ENCODE peak calls at places on chromosomes 12 and 14, in four cellular contexts. I is neuronal stem cell, R is tibial nerve, U is cardiac fibroblast. X is an unnamed sample.

GRCh38 chr14:90450151-90450550 is 53.3 kb downstream of the CALM1 start:
- DNase-seq in I (no peak), R (no peak), U (no peak), X (no peak)

GRCh38 chr14:90381999-90382451 is 14.8 kb upstream of the CALM1 start:
- DNase-seq in I (no peak), R (peak; percentile 46), U (no peak), X (peak; percentile 43)

GRCh38 chr14:92785601-92786426 is 8.3 kb upstream of the GOLGA5 start:
- DNase-seq in I (no peak), R (no peak), U (peak; percentile 89), X (peak; percentile 53)

GRCh38 chr12:10861366-10861765 is 12.1 kb upstream of the PRR4 start:
- DNase-seq in I (no peak), R (no peak), U (peak; percentile 31), X (peak; percentile 6)

GRCh38 chr12:67161322-67161918 is 107.7 kb upstream of the CAND1 start:
- DNase-seq in I (no peak), R (peak; percentile 36), U (peak; percentile 55), X (peak; percentile 68)

GRCh38 chr12:8493084-8493483 is 20.2 kb upstream of the CLEC4D start:
- DNase-seq in I (no peak), R (peak; percentile 23), U (no peak), X (no peak)

GRCh38 chr14:104976198-104977007 is 1.8 kb downstream of the AHNAK2 start:
- DNase-seq in I (peak; percentile 67), R (peak; percentile 73), U (peak; percentile 86), X (peak; percentile 88)

GRCh38 chr12:116955382-116956021 is 44.8 kb downstream of the FBXW8 start:
- DNase-seq in I (no peak), R (peak; percentile 15), U (peak; percentile 43), X (peak; percentile 86)

GRCh38 chr12:63919758-63920157 is 75.3 kb downstream of the SRGAP1 start:
- DNase-seq in I (no peak), R (no peak), U (peak; percentile 47), X (peak; percentile 31)

GRCh38 chr12:49537231-49537708 is 1.6 kb upstream of the KCNH3 start:
- DNase-seq in I (no peak), R (no peak), U (no peak), X (no peak)

GRCh38 chr14:73227812-73228781 is 9.2 kb upstream of the PAPLN start:
- DNase-seq in I (no peak), R (peak; percentile 47), U (peak; percentile 96), X (peak; percentile 97)

GRCh38 chr14:64806202-64806861 is 73.4 kb downstream of the SPTB start:
- DNase-seq in I (no peak), R (no peak), U (peak; percentile 77), X (peak; percentile 99)

GRCh38 chr14:100783630-100784321 is 42.1 kb upstream of the MEG3 start:
- DNase-seq in I (peak; percentile 75), R (no peak), U (no peak), X (no peak)

GRCh38 chr14:100677925-100678765 is 48.5 kb upstream of the DLK1 start:
- DNase-seq in I (no peak), R (peak; percentile 42), U (no peak), X (no peak)

GRCh38 chr12:58372298-58372697 is 430.9 kb downstream of the ATP23 start:
- DNase-seq in I (no peak), R (no peak), U (no peak), X (no peak)

GRCh38 chr12:25365340-25365730 is 114.6 kb upstream of the KRAS start:
- DNase-seq in I (no peak), R (no peak), U (no peak), X (no peak)

GRCh38 chr12:5511644-5512584 is 80.0 kb downstream of the NTF3 start:
- DNase-seq in I (no peak), R (no peak), U (no peak), X (peak; percentile 6)

GRCh38 chr14:89255012-89255411 is 162.0 kb downstream of the FOXN3 start:
- DNase-seq in I (no peak), R (no peak), U (no peak), X (no peak)

GRCh38 chr14:80428171-80428570 is 216.9 kb upstream of the DIO2 start:
- DNase-seq in I (no peak), R (no peak), U (peak; percentile 36), X (no peak)

GRCh38 chr12:6961695-6962284 is 8.7 kb downstream of the PHB2 start:
- DNase-seq in I (peak; percentile 72), R (no peak), U (peak; percentile 80), X (peak; percentile 61)

GRCh38 chr12:124478985-124479645 is 88.3 kb downstream of the NCOR2 start:
- DNase-seq in I (no peak), R (no peak), U (no peak), X (no peak)

GRCh38 chr12:9668141-9669018 is 1.1 kb upstream of the CLEC2D start:
- DNase-seq in I (no peak), R (no peak), U (no peak), X (no peak)

GRCh38 chr12:109154485-109155438 is 38.4 kb downstream of the ACACB start:
- DNase-seq in I (peak; percentile 77), R (peak; percentile 76), U (peak; percentile 68), X (peak; percentile 94)

GRCh38 chr14:63027719-63028118 is 17.5 kb downstream of the KCNH5 start:
- DNase-seq in I (no peak), R (no peak), U (no peak), X (no peak)

GRCh38 chr14:49640540-49641417 is 5.7 kb upstream of the DNAAF2 start:
- DNase-seq in I (no peak), R (no peak), U (no peak), X (no peak)

GRCh38 chr12:51977320-51977753 is 25.8 kb downstream of the ACVR1B start:
- DNase-seq in I (no peak), R (no peak), U (peak; percentile 56), X (no peak)

GRCh38 chr14:98069712-98070133 is 1202.3 kb downstream of the BCL11B start:
- DNase-seq in I (peak; percentile 33), R (no peak), U (peak; percentile 0), X (peak; percentile 69)

GRCh38 chr12:2557589-2557988 is 237.2 kb upstream of the FKBP4 start:
- DNase-seq in I (no peak), R (no peak), U (no peak), X (no peak)

GRCh38 chr14:105527381-105528196 is 1.2 kb downstream of the TMEM121 start:
- DNase-seq in I (no peak), R (no peak), U (no peak), X (no peak)

GRCh38 chr14:40394634-40395340 is 962.6 kb upstream of the FBXO33 start:
- DNase-seq in I (no peak), R (no peak), U (no peak), X (peak; percentile 60)

GRCh38 chr12:21938879-21939278 is 2.3 kb downstream of the ABCC9 start:
- DNase-seq in I (no peak), R (no peak), U (peak; percentile 48), X (no peak)

GRCh38 chr14:69040343-69040742 is 61.2 kb upstream of the ACTN1 start:
- DNase-seq in I (no peak), R (no peak), U (no peak), X (no peak)

GRCh38 chr14:57549765-57550420 is 56.2 kb upstream of the CCDC198 start:
- DNase-seq in I (no peak), R (no peak), U (no peak), X (no peak)

GRCh38 chr12:106254724-106255123 is 6.9 kb upstream of the CKAP4 start:
- DNase-seq in I (peak; percentile 23), R (no peak), U (no peak), X (no peak)

GRCh38 chr14:49621114-49621881 is 699 bp downstream of the MGAT2 start:
- DNase-seq in I (no peak), R (peak; percentile 37), U (peak; percentile 73), X (peak; percentile 43)

GRCh38 chr12:121748571-121749265 is 36.2 kb downstream of the TMEM120B start:
- DNase-seq in I (no peak), R (no peak), U (peak; percentile 86), X (peak; percentile 37)

GRCh38 chr14:55697358-55697985 is 117.5 kb downstream of the KTN1 start:
- DNase-seq in I (no peak), R (no peak), U (no peak), X (no peak)

GRCh38 chr14:77032854-77033621 is 4.5 kb upstream of the IRF2BPL start:
- DNase-seq in I (peak; percentile 75), R (peak; percentile 90), U (peak; percentile 99), X (peak; percentile 100)

GRCh38 chr14:77028384-77029246 is at the start of gene IRF2BPL:
- DNase-seq in I (peak; percentile 94), R (peak; percentile 99), U (peak; percentile 98), X (peak; percentile 97)

GRCh38 chr14:77033622-77034521 is 5.4 kb upstream of the IRF2BPL start:
- DNase-seq in I (peak; percentile 69), R (peak; percentile 67), U (peak; percentile 93), X (peak; percentile 99)

GRCh38 chr14:77032483-77032853 is 4.0 kb upstream of the IRF2BPL start:
- DNase-seq in I (no peak), R (no peak), U (no peak), X (no peak)

DNA sequence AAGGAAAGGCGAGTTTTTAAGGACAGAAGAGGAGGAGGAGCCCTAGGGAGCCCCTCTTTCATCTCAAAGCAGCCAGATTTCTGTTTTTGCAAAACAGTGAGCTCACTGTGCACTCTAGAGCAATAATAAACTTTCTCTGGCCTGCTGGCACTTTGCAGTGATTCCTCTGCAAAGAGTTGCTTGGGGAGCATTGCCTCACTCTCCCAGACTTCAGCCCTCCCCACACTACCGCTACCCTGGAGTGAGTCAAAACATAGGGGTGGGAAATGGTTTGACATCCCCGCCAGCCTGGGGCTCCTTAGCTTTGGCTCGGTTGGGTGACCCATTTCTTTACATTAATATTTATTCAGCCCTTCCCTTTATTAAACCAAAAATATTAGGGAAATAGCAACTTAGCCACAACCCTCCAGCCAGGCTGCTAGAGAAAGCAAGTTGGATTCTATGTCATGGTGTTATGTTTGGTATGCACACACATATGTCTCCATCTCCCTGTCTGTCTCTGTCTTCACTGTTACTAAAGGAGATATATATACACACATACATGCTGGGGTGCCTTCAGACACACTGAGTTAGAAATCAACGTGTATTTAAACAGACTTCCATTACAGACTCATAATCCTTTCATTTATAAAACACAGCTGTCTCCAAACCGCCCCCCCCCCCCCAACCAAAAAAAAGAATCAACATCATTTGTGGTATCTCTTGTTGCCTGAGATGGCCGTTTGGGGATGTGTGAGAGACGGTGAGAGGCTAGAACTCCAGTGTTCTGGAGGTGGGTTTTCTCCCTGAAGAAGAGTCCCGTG is 3.4 kb upstream of the IRF2BPL start:
- DNase-seq in I (no peak), R (no peak), U (peak; percentile 82), X (peak; percentile 67)
- H3K4me3 ChIP-seq in I (no peak overlapping the region), R (no peak overlapping the region), U (no peak overlapping the region), X (peak overlapping the region; percentile 67)

GRCh38 chr12:38291160-38291559 is 25.4 kb upstream of the ALG10B start:
- DNase-seq in I (no peak), R (no peak), U (no peak), X (no peak)
- H3K4me3 ChIP-seq in I (no peak overlapping the region), R (no peak overlapping the region), U (no peak overlapping the region), X (no peak overlapping the region)

GRCh38 chr12:79687711-79688270 is 3.0 kb downstream of the PAWR start:
- DNase-seq in I (peak; percentile 23), R (no peak), U (peak; percentile 44), X (no peak)
- H3K4me3 ChIP-seq in I (peak overlapping the region; percentile 88), R (peak overlapping the region; percentile 97), U (peak overlapping the region; percentile 75), X (peak overlapping the region; percentile 87)

DNA sequence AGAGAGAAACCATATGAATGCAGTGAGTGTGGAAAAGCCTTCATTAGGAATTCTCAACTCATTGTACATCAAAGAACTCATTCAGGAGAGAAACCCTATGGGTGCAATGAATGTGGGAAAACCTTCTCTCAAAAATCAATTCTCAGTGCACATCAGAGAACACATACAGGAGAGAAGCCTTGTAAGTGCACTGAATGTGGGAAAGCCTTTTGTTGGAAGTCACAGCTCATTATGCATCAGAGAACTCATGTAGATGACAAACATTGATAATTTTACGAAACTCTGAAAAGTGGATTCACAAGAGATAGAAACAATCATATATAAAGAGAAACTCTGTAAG is 22.9 kb downstream of the ZNF268 start:
- DNase-seq in I (no peak), R (no peak), U (peak; percentile 4), X (no peak)
- H3K4me3 ChIP-seq in I (no peak overlapping the region), R (no peak overlapping the region), U (no peak overlapping the region), X (no peak overlapping the region)